ENCODE peak calls at places on chromosomes 12 and 14, in seven cellular contexts. G, R, U, A, S, P and B are unnamed samples.
A peak's percentile ranks its signal among the peaks of the same experiment; 100 is the strongest.

GRCh38 chr14:50520947-50521815 is 11.2 kb downstream of the MAP4K5 start:
- DNase-seq in G (peak; percentile 74), S (no peak), P (no peak), A (no peak), U (no peak), R (no peak), B (no peak)

GRCh38 chr14:68297871-68298468 is 478.4 kb downstream of the RAD51B start:
- DNase-seq in U (no peak), G (peak; percentile 69), S (no peak), P (no peak), R (no peak), A (no peak), B (no peak)

GRCh38 chr12:128844031-128844635 is 9.1 kb upstream of the GLT1D1 start:
- DNase-seq in R (no peak), U (no peak), S (no peak), G (no peak), P (no peak), A (no peak), B (no peak)

GRCh38 chr14:24206260-24207103 is 986 bp downstream of the TSSK4 start:
- DNase-seq in U (no peak), A (no peak), P (no peak), G (no peak), S (no peak), R (no peak), B (no peak)

GRCh38 chr14:97692084-97692483 is 894.9 kb downstream of the VRK1 start:
- DNase-seq in R (no peak), S (no peak), A (no peak), G (no peak), U (no peak), P (peak; percentile 32), B (no peak)

GRCh38 chr12:57765698-57766463 is 997 bp downstream of the CYP27B1 start:
- DNase-seq in S (no peak), A (no peak), U (no peak), P (no peak), G (no peak), R (no peak), B (no peak)

GRCh38 chr12:27539191-27539631 is 15.2 kb downstream of the PPFIBP1 start:
- DNase-seq in R (no peak), U (no peak), A (no peak), G (no peak), P (no peak), S (no peak), B (no peak)

GRCh38 chr12:69719336-69720316 is 19.0 kb upstream of the RAB3IP start:
- DNase-seq in U (no peak), G (no peak), R (no peak), P (peak; percentile 57), S (no peak), A (no peak), B (no peak)

GRCh38 chr12:49019435-49020317 is 1.1 kb upstream of the PRKAG1 start:
- DNase-seq in U (no peak), A (peak; percentile 40), S (no peak), P (peak; percentile 41), G (peak; percentile 52), R (no peak), B (peak; percentile 29)

GRCh38 chr12:24948452-24948815 is 467 bp downstream of the BCAT1 start:
- DNase-seq in A (peak; percentile 12), G (peak; percentile 52), S (no peak), R (no peak), P (no peak), U (no peak), B (peak; percentile 50)

GRCh38 chr12:82412246-82412645 is 53.9 kb downstream of the METTL25 start:
- DNase-seq in S (no peak), U (no peak), P (no peak), G (no peak), R (no peak), A (no peak), B (no peak)

GRCh38 chr12:48084066-48084465 is 21.8 kb downstream of the SENP1 start:
- DNase-seq in R (no peak), A (no peak), U (no peak), G (peak; percentile 36), S (no peak), P (no peak), B (peak; percentile 8)

GRCh38 chr12:12718853-12719252 is 1.7 kb downstream of the CDKN1B start:
- DNase-seq in P (no peak), S (no peak), A (no peak), U (no peak), R (no peak), G (no peak), B (peak; percentile 60)